ENCODE peak calls at places on chromosomes 16 and 17, in five cellular contexts. R, B, Z, V and I are unnamed samples.

GRCh38 chr17:76820039-76820438 is 48.2 kb upstream of the MGAT5B start:
- DNase-seq in R (no peak), B (no peak), Z (no peak), V (no peak), I (no peak)

GRCh38 chr17:48438662-48439061 is 8.6 kb upstream of the SKAP1 start:
- DNase-seq in R (no peak), B (no peak), Z (no peak), V (no peak), I (no peak)

GRCh38 chr17:73308017-73308823 is 3.6 kb downstream of the CDC42EP4 start:
- DNase-seq in R (peak; percentile 92), B (peak; percentile 37), Z (no peak), V (peak; percentile 91), I (no peak)

GRCh38 chr17:82055023-82055964 is 3.6 kb downstream of the GPS1 start:
- DNase-seq in R (no peak), B (no peak), Z (no peak), V (no peak), I (no peak)

GRCh38 chr17:5915337-5915736 is 154.8 kb upstream of the WSCD1 start:
- DNase-seq in R (no peak), B (no peak), Z (no peak), V (no peak), I (no peak)

GRCh38 chr17:7042507-7043194 is 1.2 kb downstream of the SLC16A11 start:
- DNase-seq in R (no peak), B (peak; percentile 27), Z (no peak), V (no peak), I (no peak)

GRCh38 chr16:47965439-47965838 is 190.4 kb downstream of the ABCC12 start:
- DNase-seq in R (peak; percentile 14), B (no peak), Z (no peak), V (peak; percentile 20), I (no peak)

GRCh38 chr16:50434872-50435478 is 66.2 kb upstream of the BRD7 start:
- DNase-seq in R (no peak), B (no peak), Z (no peak), V (no peak), I (no peak)

GRCh38 chr17:8300629-8301242 is 5.5 kb upstream of the SLC25A35 start:
- DNase-seq in R (peak; percentile 62), B (peak; percentile 52), Z (peak; percentile 60), V (peak; percentile 79), I (no peak)

GRCh38 chr16:16100631-16101030 is 122.7 kb downstream of the ABCC6 start:
- DNase-seq in R (no peak), B (peak; percentile 25), Z (no peak), V (no peak), I (no peak)

GRCh38 chr17:73560661-73561060 is 83.6 kb downstream of the SDK2 start:
- DNase-seq in R (no peak), B (no peak), Z (peak; percentile 23), V (no peak), I (no peak)

GRCh38 chr16:75068075-75068474 is 48.5 kb downstream of the LDHD start:
- DNase-seq in R (no peak), B (no peak), Z (peak; percentile 63), V (no peak), I (no peak)

GRCh38 chr17:58783380-58783779 is 27.7 kb downstream of the PPM1E start:
- DNase-seq in R (no peak), B (no peak), Z (peak; percentile 33), V (peak; percentile 4), I (peak; percentile 60)

GRCh38 chr17:13365331-13365730 is 236.4 kb downstream of the HS3ST3A1 start:
- DNase-seq in R (no peak), B (no peak), Z (no peak), V (peak; percentile 22), I (no peak)

GRCh38 chr17:79374087-79374486 is 236.8 kb downstream of the RBFOX3 start:
- DNase-seq in R (no peak), B (no peak), Z (no peak), V (no peak), I (no peak)

GRCh38 chr16:54285414-54286066 is 1.0 kb downstream of the IRX3 start:
- DNase-seq in R (peak; percentile 62), B (no peak), Z (no peak), V (peak; percentile 69), I (no peak)

GRCh38 chr17:3447625-3448024 is 14.0 kb upstream of the OR1E2 start:
- DNase-seq in R (no peak), B (no peak), Z (peak; percentile 14), V (peak; percentile 23), I (no peak)

GRCh38 chr17:61405047-61405685 is 5.5 kb downstream of the TBX2 start:
- DNase-seq in R (no peak), B (no peak), Z (no peak), V (no peak), I (no peak)

GRCh38 chr17:66975614-66976378 is 11.3 kb downstream of the CACNG4 start:
- DNase-seq in R (no peak), B (no peak), Z (peak; percentile 12), V (peak; percentile 46), I (no peak)

GRCh38 chr16:21611546-21612384 is 12.4 kb downstream of the METTL9 start:
- DNase-seq in R (no peak), B (no peak), Z (no peak), V (no peak), I (no peak)

GRCh38 chr16:67093098-67093732 is 16.5 kb upstream of the PHAF1 start:
- DNase-seq in R (no peak), B (no peak), Z (no peak), V (no peak), I (no peak)

GRCh38 chr16:24978370-24978914 is 36.7 kb downstream of the ARHGAP17 start:
- DNase-seq in R (no peak), B (no peak), Z (no peak), V (no peak), I (no peak)

GRCh38 chr17:36703860-36704266 is 102.5 kb downstream of the MRM1 start:
- DNase-seq in R (no peak), B (no peak), Z (no peak), V (peak; percentile 41), I (no peak)

GRCh38 chr17:28623696-28624095 is 9.7 kb upstream of the RSKR start:
- DNase-seq in R (no peak), B (no peak), Z (no peak), V (no peak), I (no peak)

GRCh38 chr16:29790183-29790948 is at the start of gene KIF22:
- DNase-seq in R (peak; percentile 98), B (peak; percentile 100), Z (peak; percentile 98), V (peak; percentile 98), I (peak; percentile 84)

GRCh38 chr17:38871247-38871991 is 1.6 kb downstream of the LASP1 start:
- DNase-seq in R (peak; percentile 74), B (peak; percentile 62), Z (no peak), V (peak; percentile 94), I (no peak)

GRCh38 chr16:27084296-27085065 is 17.8 kb downstream of the C16orf82 start:
- DNase-seq in R (no peak), B (no peak), Z (no peak), V (no peak), I (no peak)